ENCODE peak calls at places on chromosome 3, in six cellular contexts. F, A, U, V, G and E are unnamed samples. For H3K36me3 and H3K9me3, the result is how much of the 10 kb centered on the place peaks cover.

GRCh38 chr3:134527037-134527436 is 41.2 kb downstream of the CEP63 start:
- DNase-seq in F (no peak), A (peak), U (no peak), V (no peak), G (no peak), E (no peak)

GRCh38 chr3:159130108-159130507 is 328.3 kb downstream of the MFSD1 start:
- DNase-seq in F (no peak), A (no peak), U (no peak), V (no peak), G (no peak), E (no peak)

GRCh38 chr3:100902572-100902971 is 90.6 kb downstream of the ABI3BP start:
- DNase-seq in F (no peak), A (no peak), U (no peak), V (no peak), G (no peak), E (peak)

GRCh38 chr3:110738531-110738930 is 333.1 kb upstream of the NECTIN3 start:
- DNase-seq in F (no peak), A (no peak), U (no peak), V (no peak), G (no peak), E (no peak)

GRCh38 chr3:139491966-139492365 is 15.7 kb upstream of the RBP2 start:
- DNase-seq in F (no peak), A (no peak), U (no peak), V (no peak), G (no peak), E (peak)

GRCh38 chr3:54599741-54600140 is 328.1 kb downstream of the LRTM1 start:
- DNase-seq in F (no peak), A (peak), U (peak), V (no peak), G (no peak), E (peak)

GRCh38 chr3:100221159-100221558 is 39.6 kb upstream of the TBC1D23 start:
- DNase-seq in F (no peak), A (no peak), U (no peak), V (no peak), G (no peak), E (no peak)

GRCh38 chr3:127363171-127363570 is 75.3 kb upstream of the PRR20G start:
- DNase-seq in F (no peak), A (no peak), U (no peak), V (no peak), G (no peak), E (no peak)

GRCh38 chr3:130687327-130687726 is 59.3 kb downstream of the PIK3R4 start:
- DNase-seq in F (no peak), A (no peak), U (no peak), V (no peak), G (no peak), E (no peak)

GRCh38 chr3:30676424-30677346 is 70.3 kb downstream of the TGFBR2 start:
- DNase-seq in F (no peak), A (no peak), U (no peak), V (no peak), G (no peak), E (no peak)
- H3K36me3 ChIP-seq in F (under half), A (under half), U (under half), V (half or more), G (half or more), E (under half)

DNA sequence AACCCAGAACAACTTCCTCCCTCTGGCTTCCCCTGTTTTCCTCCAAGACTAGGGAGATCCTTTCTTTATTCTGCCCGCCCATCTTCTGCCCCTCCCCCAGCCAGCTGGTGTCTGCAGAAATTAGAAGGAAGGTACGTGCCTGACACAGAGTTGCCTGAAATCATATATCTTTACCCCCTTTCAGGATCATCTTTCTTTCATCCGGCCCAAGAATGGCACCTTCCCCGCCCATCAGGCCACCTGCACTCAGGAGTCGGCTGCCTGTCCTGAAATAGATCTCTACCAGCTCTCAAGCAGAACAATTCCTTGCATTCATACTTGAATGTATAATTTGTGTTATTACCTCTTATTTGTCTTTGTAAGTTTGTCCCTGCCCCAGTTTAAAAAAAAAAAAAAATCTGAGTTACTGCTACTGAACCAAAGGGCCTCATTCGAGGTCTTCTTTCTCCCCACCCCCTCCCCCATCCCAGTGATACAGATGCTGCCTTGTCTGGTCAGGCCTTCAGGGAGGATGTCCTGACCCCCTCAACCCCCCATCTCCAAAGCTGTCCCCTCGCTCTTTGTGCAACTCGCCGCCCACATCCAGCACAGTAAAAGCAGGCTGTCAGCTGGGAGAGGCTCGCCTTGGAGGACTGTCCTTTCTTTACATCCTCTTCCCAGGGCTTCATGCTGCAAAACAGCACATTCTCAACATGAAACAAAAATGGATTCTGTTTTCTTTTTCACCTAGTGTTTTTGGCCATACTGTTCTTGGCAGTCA is 133.5 kb downstream of the VGLL4 start:
- DNase-seq in F (no peak), A (peak), U (no peak), V (no peak), G (no peak), E (no peak)
- H3K4me3 ChIP-seq in F (no peak), A (peak), U (no peak), V (no peak), G (no peak), E (no peak)

DNA sequence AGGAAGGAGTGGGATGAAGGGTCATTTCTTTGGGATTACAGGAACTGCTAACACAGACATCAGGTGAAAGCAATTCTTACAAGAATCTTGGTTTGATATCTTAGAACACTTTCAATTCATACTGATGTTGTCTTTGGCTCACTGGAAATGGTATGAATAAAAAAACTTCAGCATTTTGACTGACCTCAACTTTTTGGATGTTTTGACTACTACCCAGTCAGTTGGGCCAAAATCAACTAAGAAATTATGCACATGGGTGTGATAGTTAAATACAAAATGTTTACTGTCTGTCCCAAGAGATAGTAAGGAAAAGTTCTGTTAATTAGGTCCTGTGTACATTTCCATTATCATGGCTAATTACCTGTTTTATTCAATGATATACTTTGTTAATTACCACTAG is 165.5 kb upstream of the LRIG1 start:
- DNase-seq in F (no peak), A (no peak), U (no peak), V (no peak), G (no peak), E (no peak)
- H3K9me3 ChIP-seq in F (under half), A (under half), U (under half), V (under half), G (under half), E (under half)

GRCh38 chr3:77687545-77687944 is 647.6 kb downstream of the ROBO2 start:
- DNase-seq in F (no peak), A (no peak), U (no peak), V (no peak), G (no peak), E (no peak)
- H3K36me3 ChIP-seq in F (under half), A (under half), U (under half), V (under half), G (under half), E (under half)

DNA sequence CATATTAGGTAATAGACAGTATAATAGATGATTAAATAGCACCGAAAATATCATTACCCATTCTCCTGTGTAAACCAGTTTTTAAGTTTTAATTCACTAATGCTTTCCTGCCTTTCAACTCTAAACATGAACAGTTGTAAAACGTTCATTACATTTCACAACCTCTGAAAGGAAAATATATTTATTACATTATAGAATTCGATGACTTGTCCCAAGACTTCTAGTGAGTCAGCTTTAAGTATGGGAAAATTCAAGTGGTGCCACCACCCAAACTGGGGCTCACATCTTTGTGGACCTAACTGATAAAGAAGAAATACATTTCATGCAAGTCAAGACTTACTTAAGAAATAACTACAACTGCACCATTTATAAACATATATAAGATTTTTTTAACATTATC is 2.0 kb downstream of the TRIM59 start:
- DNase-seq in F (no peak), A (no peak), U (no peak), V (no peak), G (no peak), E (no peak)
- H3K4me3 ChIP-seq in F (peak), A (peak), U (no peak), V (no peak), G (no peak), E (peak)

GRCh38 chr3:177733936-177734335 is 536.7 kb upstream of the TBL1XR1 start:
- DNase-seq in F (no peak), A (no peak), U (no peak), V (no peak), G (no peak), E (no peak)
- H3K9me3 ChIP-seq in F (under half), A (under half), U (under half), V (under half), G (under half), E (under half)

GRCh38 chr3:70985572-70985971 is 598.0 kb downstream of the FOXP1 start:
- DNase-seq in F (no peak), A (no peak), U (no peak), V (no peak), G (no peak), E (no peak)
- H3K36me3 ChIP-seq in F (under half), A (under half), U (under half), V (under half), G (under half), E (under half)

GRCh38 chr3:155869664-155870063 is 786 bp upstream of the GMPS start:
- DNase-seq in F (no peak), A (peak), U (no peak), V (no peak), G (no peak), E (no peak)
- H3K4me3 ChIP-seq in F (peak), A (peak), U (no peak), V (peak), G (peak), E (peak)

GRCh38 chr3:1805331-1805730 is 293.3 kb upstream of the CNTN4 start:
- DNase-seq in F (no peak), A (no peak), U (no peak), V (no peak), G (no peak), E (no peak)
- H3K9me3 ChIP-seq in F (under half), A (under half), U (under half), V (under half), G (under half), E (under half)

DNA sequence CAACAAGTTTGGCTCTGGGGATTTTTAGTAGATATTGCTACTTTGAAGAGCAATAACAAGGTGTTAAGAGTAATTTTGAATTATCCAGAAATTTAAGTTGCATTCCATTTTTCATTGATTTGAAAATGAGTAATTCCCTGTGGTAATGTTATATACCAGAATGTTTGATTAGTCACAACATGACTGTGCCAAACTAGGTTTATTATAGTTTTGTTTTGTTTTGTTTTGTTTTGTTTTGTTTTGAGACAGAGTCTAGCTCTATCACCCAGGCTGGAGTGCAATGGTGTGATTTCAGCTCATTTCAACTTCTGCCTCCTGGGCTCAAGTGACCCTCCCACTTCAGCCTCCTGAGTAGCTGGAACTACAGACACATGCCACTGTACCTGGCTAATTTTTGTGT is 40.7 kb downstream of the CNOT10 start:
- DNase-seq in F (no peak), A (no peak), U (no peak), V (no peak), G (no peak), E (peak)
- H3K36me3 ChIP-seq in F (under half), A (under half), U (under half), V (half or more), G (under half), E (under half)